ENCODE peak calls at places on chromosomes 2 and 18, in ten cellular contexts. One of them, this sample, is unnamed.
A peak's percentile ranks its signal among the peaks of the same experiment; 100 is the strongest.

GRCh38 chr2:20242727-20243377 is 17.9 kb upstream of the SDC1 start:
- DNase-seq in endothelial cell of umbilical vein: no peak
- DNase-seq in stomach: no peak
- DNase-seq in uterus: no peak
- DNase-seq in HCT116: no peak
- DNase-seq in IMR-90: no peak
- DNase-seq in transverse colon: no peak
- DNase-seq in upper lobe of left lung: no peak
- DNase-seq in suprapubic skin: no peak
- DNase-seq in K562: peak; percentile 15
- DNase-seq in this sample: no peak

GRCh38 chr2:128437181-128437520 is 118.5 kb upstream of the HS6ST1 start:
- DNase-seq in endothelial cell of umbilical vein: no peak
- DNase-seq in stomach: peak; percentile 22
- DNase-seq in uterus: no peak
- DNase-seq in HCT116: no peak
- DNase-seq in IMR-90: no peak
- DNase-seq in transverse colon: no peak
- DNase-seq in upper lobe of left lung: peak; percentile 62
- DNase-seq in suprapubic skin: peak; percentile 74
- DNase-seq in K562: no peak
- DNase-seq in this sample: no peak

GRCh38 chr18:64403784-64404498 is 255.1 kb upstream of the LINC00305 start:
- DNase-seq in endothelial cell of umbilical vein: no peak
- DNase-seq in stomach: no peak
- DNase-seq in uterus: no peak
- DNase-seq in HCT116: no peak
- DNase-seq in IMR-90: no peak
- DNase-seq in transverse colon: no peak
- DNase-seq in upper lobe of left lung: no peak
- DNase-seq in suprapubic skin: no peak
- DNase-seq in K562: no peak
- DNase-seq in this sample: no peak

GRCh38 chr2:101930847-101931246 is 60.9 kb upstream of the IL1R2 start:
- DNase-seq in endothelial cell of umbilical vein: no peak
- DNase-seq in stomach: no peak
- DNase-seq in uterus: no peak
- DNase-seq in HCT116: no peak
- DNase-seq in IMR-90: no peak
- DNase-seq in transverse colon: no peak
- DNase-seq in upper lobe of left lung: no peak
- DNase-seq in suprapubic skin: no peak
- DNase-seq in K562: no peak
- DNase-seq in this sample: no peak

GRCh38 chr18:25164211-25164836 is 187.6 kb downstream of the ZNF521 start:
- DNase-seq in endothelial cell of umbilical vein: no peak
- DNase-seq in stomach: no peak
- DNase-seq in uterus: no peak
- DNase-seq in HCT116: no peak
- DNase-seq in IMR-90: no peak
- DNase-seq in transverse colon: no peak
- DNase-seq in upper lobe of left lung: no peak
- DNase-seq in suprapubic skin: no peak
- DNase-seq in K562: no peak
- DNase-seq in this sample: no peak

GRCh38 chr18:77178559-77178958 is 46.0 kb upstream of the MBP start:
- DNase-seq in endothelial cell of umbilical vein: no peak
- DNase-seq in stomach: no peak
- DNase-seq in uterus: no peak
- DNase-seq in HCT116: no peak
- DNase-seq in IMR-90: peak; percentile 27
- DNase-seq in transverse colon: no peak
- DNase-seq in upper lobe of left lung: no peak
- DNase-seq in suprapubic skin: no peak
- DNase-seq in K562: no peak
- DNase-seq in this sample: no peak

GRCh38 chr2:218720048-218721041 is 9.7 kb downstream of the TTLL4 start:
- DNase-seq in endothelial cell of umbilical vein: no peak
- DNase-seq in stomach: no peak
- DNase-seq in uterus: no peak
- DNase-seq in HCT116: no peak
- DNase-seq in IMR-90: no peak
- DNase-seq in transverse colon: no peak
- DNase-seq in upper lobe of left lung: no peak
- DNase-seq in suprapubic skin: no peak
- DNase-seq in K562: no peak
- DNase-seq in this sample: no peak

GRCh38 chr2:39158351-39158750 is 37.5 kb upstream of the SOS1 start:
- DNase-seq in endothelial cell of umbilical vein: no peak
- DNase-seq in stomach: no peak
- DNase-seq in uterus: no peak
- DNase-seq in HCT116: no peak
- DNase-seq in IMR-90: peak; percentile 18
- DNase-seq in transverse colon: no peak
- DNase-seq in upper lobe of left lung: no peak
- DNase-seq in suprapubic skin: no peak
- DNase-seq in K562: no peak
- DNase-seq in this sample: no peak

GRCh38 chr2:235659767-235660322 is 166.0 kb downstream of the AGAP1 start:
- DNase-seq in endothelial cell of umbilical vein: no peak
- DNase-seq in stomach: no peak
- DNase-seq in uterus: no peak
- DNase-seq in HCT116: no peak
- DNase-seq in IMR-90: peak; percentile 93
- DNase-seq in transverse colon: no peak
- DNase-seq in upper lobe of left lung: peak; percentile 49
- DNase-seq in suprapubic skin: no peak
- DNase-seq in K562: no peak
- DNase-seq in this sample: no peak

GRCh38 chr18:12231040-12231882 is 22.9 kb upstream of the CIDEA start:
- DNase-seq in endothelial cell of umbilical vein: no peak
- DNase-seq in stomach: no peak
- DNase-seq in uterus: no peak
- DNase-seq in HCT116: no peak
- DNase-seq in IMR-90: no peak
- DNase-seq in transverse colon: no peak
- DNase-seq in upper lobe of left lung: no peak
- DNase-seq in suprapubic skin: no peak
- DNase-seq in K562: no peak
- DNase-seq in this sample: no peak

DNA sequence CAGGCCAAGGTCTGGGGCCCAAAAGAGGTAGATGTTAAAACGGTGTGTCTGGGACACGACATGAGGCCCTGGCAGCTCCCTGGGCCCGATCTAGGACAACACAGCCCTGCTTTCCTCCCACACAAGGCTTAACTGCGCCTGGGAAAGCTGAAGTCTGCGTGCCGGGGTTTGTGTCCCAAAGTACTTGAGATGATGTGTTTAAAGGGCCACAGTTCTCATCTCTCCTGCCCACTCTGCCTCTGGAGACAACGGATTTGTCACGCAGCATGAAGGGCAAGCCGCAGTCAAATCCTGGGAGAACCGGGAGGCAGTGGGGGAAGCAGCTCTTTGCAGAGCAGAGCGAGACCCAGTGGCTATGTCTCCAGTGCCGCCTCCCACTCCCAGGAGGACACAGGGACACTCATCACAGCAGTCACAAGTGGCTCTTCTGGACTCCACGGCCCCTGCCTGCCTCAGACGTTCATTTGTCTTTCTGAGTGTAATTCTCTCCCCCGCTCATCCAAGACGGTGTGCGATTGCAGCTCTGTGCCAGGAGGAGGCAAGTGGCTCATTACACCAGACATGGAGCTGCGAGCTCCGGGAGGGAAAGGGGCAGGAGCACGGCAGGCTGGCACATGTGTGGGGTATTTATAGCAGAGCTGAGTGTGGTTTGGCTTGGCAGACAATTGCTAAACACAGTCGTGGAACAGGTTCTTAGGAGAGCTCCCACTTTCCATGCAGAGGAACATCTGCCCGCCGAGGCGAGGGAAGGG is 57.7 kb upstream of the SEMA4C start:
- DNase-seq in endothelial cell of umbilical vein: no peak
- DNase-seq in stomach: peak; percentile 56
- DNase-seq in uterus: peak; percentile 64
- DNase-seq in HCT116: no peak
- DNase-seq in IMR-90: no peak
- DNase-seq in transverse colon: peak; percentile 52
- DNase-seq in upper lobe of left lung: peak; percentile 44
- DNase-seq in suprapubic skin: no peak
- DNase-seq in K562: no peak
- DNase-seq in this sample: peak; percentile 57
- TF ChIP-seq CTCF in endothelial cell of umbilical vein: no peak
- TF ChIP-seq CTCF in stomach: no peak
- TF ChIP-seq CTCF in uterus: peak; percentile 32
- TF ChIP-seq CTCF in HCT116: no peak
- TF ChIP-seq CTCF in IMR-90: no peak
- TF ChIP-seq CTCF in transverse colon: peak; percentile 50
- TF ChIP-seq CTCF in upper lobe of left lung: no peak
- TF ChIP-seq CTCF in suprapubic skin: peak; percentile 37
- TF ChIP-seq CTCF in K562: no peak
- TF ChIP-seq CTCF in this sample: no peak

GRCh38 chr2:71395471-71395870 is 57.9 kb upstream of the DYSF start:
- DNase-seq in endothelial cell of umbilical vein: no peak
- DNase-seq in stomach: no peak
- DNase-seq in uterus: no peak
- DNase-seq in HCT116: no peak
- DNase-seq in IMR-90: no peak
- DNase-seq in transverse colon: no peak
- DNase-seq in upper lobe of left lung: no peak
- DNase-seq in suprapubic skin: no peak
- DNase-seq in K562: no peak
- DNase-seq in this sample: no peak

GRCh38 chr2:71393216-71393615 is 60.1 kb upstream of the DYSF start:
- DNase-seq in endothelial cell of umbilical vein: no peak
- DNase-seq in stomach: no peak
- DNase-seq in uterus: no peak
- DNase-seq in HCT116: no peak
- DNase-seq in IMR-90: no peak
- DNase-seq in transverse colon: no peak
- DNase-seq in upper lobe of left lung: no peak
- DNase-seq in suprapubic skin: no peak
- DNase-seq in K562: no peak
- DNase-seq in this sample: no peak

GRCh38 chr2:71385008-71385407 is 53.4 kb downstream of the ZNF638 start:
- DNase-seq in endothelial cell of umbilical vein: peak; percentile 17
- DNase-seq in stomach: no peak
- DNase-seq in uterus: no peak
- DNase-seq in HCT116: no peak
- DNase-seq in IMR-90: peak; percentile 92
- DNase-seq in transverse colon: no peak
- DNase-seq in upper lobe of left lung: no peak
- DNase-seq in suprapubic skin: no peak
- DNase-seq in K562: no peak
- DNase-seq in this sample: no peak

GRCh38 chr2:71388214-71388613 is 56.6 kb downstream of the ZNF638 start:
- DNase-seq in endothelial cell of umbilical vein: no peak
- DNase-seq in stomach: no peak
- DNase-seq in uterus: no peak
- DNase-seq in HCT116: no peak
- DNase-seq in IMR-90: no peak
- DNase-seq in transverse colon: no peak
- DNase-seq in upper lobe of left lung: no peak
- DNase-seq in suprapubic skin: peak; percentile 47
- DNase-seq in K562: no peak
- DNase-seq in this sample: no peak

DNA sequence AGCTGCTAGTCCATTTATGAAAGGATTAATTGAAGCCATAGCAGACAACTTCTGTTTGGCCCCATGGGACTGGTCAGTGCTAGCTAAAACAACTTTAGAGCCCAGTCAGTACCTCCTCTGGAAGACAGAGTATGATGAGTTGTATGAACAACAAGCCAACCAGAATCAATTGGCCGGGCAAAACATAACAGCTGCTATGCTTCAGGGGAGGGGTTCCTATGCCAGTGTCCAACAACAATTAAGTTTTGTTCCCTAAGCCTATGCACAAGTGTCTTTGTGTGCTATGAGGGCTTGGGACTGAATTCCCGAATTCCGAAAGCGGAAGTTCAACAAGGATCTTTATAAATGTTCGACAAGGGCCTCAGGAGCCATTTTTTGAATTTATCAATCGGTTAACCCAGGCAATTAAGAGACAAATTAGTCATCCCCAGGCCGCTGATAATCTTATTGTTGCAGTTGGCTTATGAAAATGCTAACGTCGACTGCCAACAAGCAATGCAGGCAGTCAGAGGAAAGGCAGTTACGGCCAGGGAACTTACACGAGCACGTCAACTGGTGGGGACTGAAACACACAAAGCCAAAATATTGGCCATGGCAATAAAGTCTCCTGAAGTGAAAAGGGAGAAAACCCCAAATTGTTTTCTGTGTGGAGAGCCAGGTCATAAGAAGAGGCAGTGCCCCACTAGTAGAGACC is 57.9 kb downstream of the ZNF638 start:
- DNase-seq in endothelial cell of umbilical vein: no peak
- DNase-seq in stomach: no peak
- DNase-seq in uterus: no peak
- DNase-seq in HCT116: no peak
- DNase-seq in IMR-90: no peak
- DNase-seq in transverse colon: no peak
- DNase-seq in upper lobe of left lung: no peak
- DNase-seq in suprapubic skin: no peak
- DNase-seq in K562: no peak
- DNase-seq in this sample: no peak
- H3K36me3 ChIP-seq in endothelial cell of umbilical vein: peaks cover 18% of the 10 kb centered on the region
- H3K36me3 ChIP-seq in stomach: peaks cover 83% of the 10 kb centered on the region
- H3K36me3 ChIP-seq in uterus: no peaks in the 10 kb centered on the region
- H3K36me3 ChIP-seq in HCT116: peaks cover 36% of the 10 kb centered on the region
- H3K36me3 ChIP-seq in IMR-90: peaks cover 36% of the 10 kb centered on the region
- H3K36me3 ChIP-seq in transverse colon: peaks cover 37% of the 10 kb centered on the region
- H3K36me3 ChIP-seq in upper lobe of left lung: peaks cover 50% of the 10 kb centered on the region
- H3K36me3 ChIP-seq in suprapubic skin: peaks cover 71% of the 10 kb centered on the region
- H3K36me3 ChIP-seq in K562: peaks cover 75% of the 10 kb centered on the region
- H3K36me3 ChIP-seq in this sample: peaks cover 94% of the 10 kb centered on the region

DNA sequence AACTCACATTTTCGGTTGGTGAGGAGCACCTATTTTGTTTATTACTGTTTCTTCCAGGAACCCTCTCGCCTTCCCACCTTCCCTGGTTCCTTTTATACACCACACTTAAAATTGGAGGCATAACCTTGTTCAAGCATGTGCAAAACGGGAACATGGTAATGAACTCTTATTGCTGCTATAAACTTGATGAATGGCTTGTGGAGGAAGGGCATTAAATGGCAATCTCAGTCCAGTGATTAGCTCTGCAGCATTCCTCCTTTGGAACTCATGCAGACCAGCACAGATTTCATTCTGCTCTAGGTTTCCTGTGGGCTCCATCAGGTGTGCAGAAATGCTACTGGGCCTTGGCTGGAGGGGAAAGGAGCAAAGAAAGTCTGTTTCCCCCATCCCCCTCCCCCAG is 110.0 kb downstream of the FSHR start:
- DNase-seq in endothelial cell of umbilical vein: no peak
- DNase-seq in stomach: no peak
- DNase-seq in uterus: no peak
- DNase-seq in HCT116: no peak
- DNase-seq in IMR-90: no peak
- DNase-seq in transverse colon: peak; percentile 9
- DNase-seq in upper lobe of left lung: no peak
- DNase-seq in suprapubic skin: no peak
- DNase-seq in K562: no peak
- DNase-seq in this sample: no peak
- TF ChIP-seq POLR2A in endothelial cell of umbilical vein: no peak
- TF ChIP-seq POLR2A in stomach: no peak
- TF ChIP-seq POLR2A in uterus: no peak
- TF ChIP-seq POLR2A in HCT116: no peak
- TF ChIP-seq POLR2A in IMR-90: no peak
- TF ChIP-seq POLR2A in transverse colon: no peak
- TF ChIP-seq POLR2A in upper lobe of left lung: no peak
- TF ChIP-seq POLR2A in suprapubic skin: no peak
- TF ChIP-seq POLR2A in K562: no peak
- TF ChIP-seq POLR2A in this sample: no peak

GRCh38 chr18:57644540-57644939 is 22.9 kb upstream of the NARS1 start:
- DNase-seq in endothelial cell of umbilical vein: no peak
- DNase-seq in stomach: no peak
- DNase-seq in uterus: no peak
- DNase-seq in HCT116: no peak
- DNase-seq in IMR-90: peak; percentile 17
- DNase-seq in transverse colon: no peak
- DNase-seq in upper lobe of left lung: no peak
- DNase-seq in suprapubic skin: no peak
- DNase-seq in K562: no peak
- DNase-seq in this sample: no peak
- TF ChIP-seq CTCF in endothelial cell of umbilical vein: no peak
- TF ChIP-seq CTCF in stomach: no peak
- TF ChIP-seq CTCF in uterus: no peak
- TF ChIP-seq CTCF in HCT116: no peak
- TF ChIP-seq CTCF in IMR-90: peak; percentile 28
- TF ChIP-seq CTCF in transverse colon: no peak
- TF ChIP-seq CTCF in upper lobe of left lung: peak; percentile 12
- TF ChIP-seq CTCF in suprapubic skin: no peak
- TF ChIP-seq CTCF in K562: no peak
- TF ChIP-seq CTCF in this sample: peak; percentile 30

This sample was measured in heart left ventricle.